ENCODE peak calls at places on chromosome 11, in four cellular contexts. X, F, Z and Q are unnamed samples.
A peak's percentile ranks its signal among the peaks of the same experiment; 100 is the strongest.

GRCh38 chr11:94139421-94139820 is 10.8 kb downstream of the PANX1 start:
- DNase-seq in X (no peak), F (no peak), Z (no peak), Q (peak; percentile 40)

GRCh38 chr11:61134801-61135257 is 26.4 kb downstream of the VPS37C start:
- DNase-seq in X (no peak), F (no peak), Z (no peak), Q (no peak)

GRCh38 chr11:14234446-14234845 is 124.5 kb downstream of the RRAS2 start:
- DNase-seq in X (no peak), F (no peak), Z (no peak), Q (no peak)

GRCh38 chr11:75891947-75892739 is 77.1 kb downstream of the UVRAG start:
- DNase-seq in X (no peak), F (no peak), Z (no peak), Q (no peak)

GRCh38 chr11:6747097-6747662 is 24.6 kb downstream of the OR2AG2 start:
- DNase-seq in X (no peak), F (no peak), Z (no peak), Q (no peak)

GRCh38 chr11:14764899-14765527 is 121.4 kb downstream of the PDE3B start:
- DNase-seq in X (peak; percentile 87), F (peak; percentile 28), Z (no peak), Q (no peak)

GRCh38 chr11:22723257-22723656 is 56.8 kb downstream of the GAS2 start:
- DNase-seq in X (no peak), F (no peak), Z (no peak), Q (no peak)

GRCh38 chr11:125494987-125495725 is 909 bp downstream of the FEZ1 start:
- DNase-seq in X (peak; percentile 4), F (peak; percentile 45), Z (no peak), Q (peak; percentile 63)

GRCh38 chr11:83019888-83020579 is 51.7 kb downstream of the RAB30 start:
- DNase-seq in X (no peak), F (no peak), Z (no peak), Q (no peak)

GRCh38 chr11:15852179-15852578 is 504.2 kb downstream of the SOX6 start:
- DNase-seq in X (no peak), F (peak; percentile 45), Z (no peak), Q (no peak)

GRCh38 chr11:58832246-58832645 is 12.3 kb downstream of the GLYATL2 start:
- DNase-seq in X (no peak), F (no peak), Z (no peak), Q (peak; percentile 45)

GRCh38 chr11:100619484-100619883 is 67.6 kb upstream of the ARHGAP42 start:
- DNase-seq in X (no peak), F (no peak), Z (no peak), Q (no peak)

GRCh38 chr11:61325649-61326414 is 7.1 kb downstream of the DDB1 start:
- DNase-seq in X (no peak), F (peak; percentile 22), Z (no peak), Q (no peak)

GRCh38 chr11:60871378-60872061 is 4.2 kb downstream of the ZP1 start:
- DNase-seq in X (no peak), F (peak; percentile 51), Z (no peak), Q (peak; percentile 65)

GRCh38 chr11:75280227-75280671 is 39.7 kb downstream of the TPBGL start:
- DNase-seq in X (peak; percentile 44), F (peak; percentile 72), Z (peak; percentile 57), Q (peak; percentile 58)

GRCh38 chr11:69238562-69239319 is 55.2 kb upstream of the MYEOV start:
- DNase-seq in X (no peak), F (no peak), Z (no peak), Q (no peak)

GRCh38 chr11:89452780-89453179 is 38.4 kb downstream of the NOX4 start:
- DNase-seq in X (no peak), F (no peak), Z (no peak), Q (no peak)

GRCh38 chr11:100825610-100826009 is 138.5 kb downstream of the ARHGAP42 start:
- DNase-seq in X (no peak), F (peak; percentile 48), Z (no peak), Q (no peak)

GRCh38 chr11:83157755-83158473 is 983 bp downstream of the PCF11 start:
- DNase-seq in X (peak; percentile 47), F (peak; percentile 65), Z (peak; percentile 33), Q (peak; percentile 63)

GRCh38 chr11:121711900-121712424 is 259.2 kb upstream of the SORL1-AS1 start:
- DNase-seq in X (no peak), F (no peak), Z (no peak), Q (no peak)

GRCh38 chr11:112769170-112769569 is 192.1 kb upstream of the NCAM1 start:
- DNase-seq in X (no peak), F (no peak), Z (no peak), Q (no peak)

GRCh38 chr11:48029686-48030279 is 49.4 kb downstream of the PTPRJ start:
- DNase-seq in X (no peak), F (no peak), Z (no peak), Q (no peak)

GRCh38 chr11:97419729-97420128 is 1029.9 kb downstream of the JRKL start:
- DNase-seq in X (no peak), F (no peak), Z (no peak), Q (no peak)

GRCh38 chr11:17851697-17852096 is 117.1 kb downstream of the KCNC1 start:
- DNase-seq in X (no peak), F (no peak), Z (no peak), Q (no peak)